ENCODE peak calls at places on chromosomes 7 and 10, in six cellular contexts. F is BE2C; U is SJSA1; Y is activated naive CD8-positive, alpha-beta T cell treated with anti-CD3 and anti-CD28 coated beads, Interleukin-2, amount 50 U/mL, for 16 hours; M is H1; N is EH. O is an unnamed sample.

GRCh38 chr7:33459340-33459751 is 330.0 kb downstream of the BBS9 start:
- DNase-seq in Y (no peak), U (no peak), M (peak), F (peak), N (peak), O (peak)

GRCh38 chr7:42886129-42886528 is 25.7 kb downstream of the C7orf25 start:
- DNase-seq in M (no peak), Y (no peak), F (no peak), N (no peak), U (no peak), O (no peak)

GRCh38 chr7:11458736-11459483 is 373.1 kb downstream of the THSD7A start:
- DNase-seq in U (no peak), Y (no peak), F (no peak), M (no peak), N (peak), O (peak)

GRCh38 chr10:61760943-61761824 is 98.5 kb downstream of the CABCOCO1 start:
- DNase-seq in Y (no peak), F (no peak), M (no peak), U (peak), N (peak), O (no peak)

GRCh38 chr10:72557362-72557761 is 68.5 kb downstream of the MICU1 start:
- DNase-seq in Y (no peak), F (no peak), M (no peak), N (peak), U (no peak), O (no peak)

GRCh38 chr10:98460837-98461499 is 14.2 kb upstream of the HPS1 start:
- DNase-seq in N (peak), F (peak), Y (no peak), U (peak), M (no peak), O (peak)

GRCh38 chr10:133388265-133388972 is 5.5 kb upstream of the MTG1 start:
- DNase-seq in M (no peak), Y (no peak), F (no peak), U (no peak), N (no peak), O (peak)

GRCh38 chr7:11427686-11428273 is 404.2 kb downstream of the THSD7A start:
- DNase-seq in U (no peak), M (no peak), Y (no peak), F (peak), N (peak), O (peak)

GRCh38 chr7:15885678-15886077 is 199.2 kb upstream of the MEOX2 start:
- DNase-seq in N (no peak), Y (no peak), F (no peak), U (no peak), M (no peak), O (no peak)

GRCh38 chr7:137122145-137122544 is 221.4 kb downstream of the PTN start:
- DNase-seq in F (no peak), N (no peak), U (no peak), M (no peak), Y (no peak), O (no peak)

GRCh38 chr10:7928511-7928910 is 110.2 kb downstream of the TAF3 start:
- DNase-seq in M (no peak), Y (no peak), N (no peak), F (no peak), U (no peak), O (no peak)

GRCh38 chr7:13725591-13725990 is 263.9 kb downstream of the ETV1 start:
- DNase-seq in F (no peak), Y (no peak), M (no peak), N (no peak), U (no peak), O (no peak)

GRCh38 chr7:151123485-151124204 is 37.4 kb downstream of the AGAP3 start:
- DNase-seq in F (peak), Y (peak), N (peak), M (no peak), U (peak), O (peak)

GRCh38 chr10:114073787-114074186 is 30.1 kb downstream of the ADRB1 start:
- DNase-seq in U (no peak), N (no peak), M (no peak), Y (no peak), F (no peak), O (no peak)

GRCh38 chr10:100621360-100622205 is 85.8 kb downstream of the HIF1AN start:
- DNase-seq in N (peak), Y (no peak), M (no peak), U (no peak), F (peak), O (no peak)

GRCh38 chr7:390761-391410 is 100.9 kb downstream of the FOXL3 start:
- DNase-seq in M (no peak), U (peak), N (no peak), Y (no peak), F (no peak), O (no peak)

GRCh38 chr7:155508372-155509024 is 37.9 kb downstream of the CNPY1 start:
- DNase-seq in N (no peak), Y (no peak), M (no peak), F (no peak), U (no peak), O (no peak)

GRCh38 chr7:44608916-44609648 is 2.7 kb downstream of the OGDH start:
- DNase-seq in N (peak), M (no peak), F (no peak), U (no peak), Y (no peak), O (peak)

GRCh38 chr10:119981826-119982225 is 89.3 kb downstream of the SEC23IP start:
- DNase-seq in M (no peak), F (no peak), U (no peak), N (no peak), Y (no peak), O (no peak)

GRCh38 chr7:26664735-26665420 is 199.5 kb downstream of the SKAP2 start:
- DNase-seq in U (no peak), M (no peak), F (no peak), Y (no peak), N (no peak), O (no peak)

GRCh38 chr7:22728416-22729029 is 1.5 kb downstream of the IL6 start:
- DNase-seq in M (no peak), N (peak), Y (no peak), F (no peak), U (no peak), O (no peak)

GRCh38 chr10:8919291-8919690 is 864.8 kb downstream of the GATA3 start:
- DNase-seq in N (peak), M (no peak), Y (no peak), U (no peak), F (no peak), O (no peak)

GRCh38 chr7:105611856-105612775 is 30.8 kb upstream of the EFCAB10 start:
- DNase-seq in U (no peak), M (no peak), Y (no peak), F (no peak), N (no peak), O (no peak)

GRCh38 chr10:8913720-8914119 is 859.2 kb downstream of the GATA3 start:
- DNase-seq in N (no peak), Y (no peak), M (no peak), F (no peak), U (no peak), O (no peak)

GRCh38 chr7:158396982-158397862 is 190.4 kb downstream of the PTPRN2 start:
- DNase-seq in U (no peak), M (no peak), F (no peak), Y (no peak), N (no peak), O (no peak)

GRCh38 chr10:2968401-2968800 is 98.9 kb upstream of the PFKP start:
- DNase-seq in M (no peak), Y (no peak), U (no peak), F (no peak), N (peak), O (no peak)

GRCh38 chr10:3961082-3961481 is 176.1 kb upstream of the KLF6 start:
- DNase-seq in F (no peak), U (no peak), Y (no peak), N (no peak), M (no peak), O (no peak)

GRCh38 chr7:117165656-117166055 is 157.2 kb downstream of the WNT2 start:
- DNase-seq in F (no peak), M (no peak), N (no peak), U (no peak), Y (no peak), O (no peak)

GRCh38 chr7:55484241-55484640 is 88.1 kb downstream of the VOPP1 start:
- DNase-seq in U (peak), N (no peak), M (no peak), F (no peak), Y (no peak), O (no peak)

GRCh38 chr7:139035588-139036353 is at the start of gene ZC3HAV1L:
- DNase-seq in F (peak), Y (no peak), N (peak), M (no peak), U (peak), O (peak)

GRCh38 chr7:117312593-117312992 is 10.3 kb downstream of the WNT2 start:
- DNase-seq in Y (no peak), U (no peak), F (no peak), N (no peak), M (no peak), O (no peak)

GRCh38 chr10:68989317-68989990 is 851 bp downstream of the KIFBP start:
- DNase-seq in N (peak), M (no peak), Y (no peak), F (no peak), U (no peak), O (no peak)

O was measured in SJCRH30.